ENCODE peak calls at places on chromosomes 3 and 15, in four cellular contexts. L is progenitor cell of endocrine pancreas, G is uterus, A is right lobe of liver. O is an unnamed sample.

GRCh38 chr3:151168269-151169094 is 34.5 kb downstream of the GPR171 start:
- DNase-seq in A (peak; percentile 89), L (peak; percentile 54), G (peak; percentile 56), O (peak; percentile 59)

GRCh38 chr15:42133892-42134502 is 22.4 kb downstream of the PLA2G4F start:
- DNase-seq in A (peak; percentile 64), G (no peak), L (no peak), O (peak; percentile 39)

GRCh38 chr3:85481411-85482192 is 522.8 kb downstream of the CADM2 start:
- DNase-seq in G (no peak), L (no peak), A (no peak), O (no peak)

GRCh38 chr15:31389576-31389975 is 62.9 kb downstream of the KLF13 start:
- DNase-seq in L (no peak), G (no peak), A (no peak), O (no peak)

GRCh38 chr15:41919954-41920538 is 26.2 kb upstream of the SPTBN5 start:
- DNase-seq in L (no peak), A (no peak), G (no peak), O (no peak)

GRCh38 chr15:84600331-84600686 is 500 bp upstream of the ZSCAN2 start:
- DNase-seq in G (peak; percentile 82), L (peak; percentile 26), A (peak; percentile 87), O (peak; percentile 56)

GRCh38 chr3:69892706-69893105 is 106.8 kb upstream of the SAMMSON start:
- DNase-seq in G (no peak), A (no peak), L (no peak), O (no peak)

GRCh38 chr15:40244961-40245523 is 6.2 kb downstream of the PAK6 start:
- DNase-seq in A (peak; percentile 10), L (no peak), G (no peak), O (no peak)

GRCh38 chr3:52053307-52054304 is 2.8 kb downstream of the DUSP7 start:
- DNase-seq in G (peak; percentile 54), L (no peak), A (no peak), O (no peak)

GRCh38 chr3:132034097-132034485 is 723 bp downstream of the CPNE4 start:
- DNase-seq in L (no peak), G (no peak), A (no peak), O (no peak)

GRCh38 chr15:62617741-62618140 is 424.8 kb upstream of the TPM1 start:
- DNase-seq in A (no peak), G (no peak), L (no peak), O (no peak)

GRCh38 chr15:59243622-59244021 is 37.0 kb downstream of the LDHAL6B start:
- DNase-seq in A (no peak), G (no peak), L (no peak), O (no peak)

GRCh38 chr3:62604301-62604700 is 231.0 kb upstream of the FEZF2 start:
- DNase-seq in L (no peak), A (no peak), G (no peak), O (no peak)

GRCh38 chr3:183987014-183987600 is 30.6 kb downstream of the ABCC5 start:
- DNase-seq in A (no peak), G (no peak), L (no peak), O (no peak)

GRCh38 chr3:183981990-183982658 is 35.6 kb downstream of the ABCC5 start:
- DNase-seq in G (no peak), L (no peak), A (no peak), O (no peak)

GRCh38 chr3:183984749-183985729 is 32.6 kb downstream of the ABCC5 start:
- DNase-seq in A (no peak), L (no peak), G (no peak), O (no peak)

GRCh38 chr3:183980408-183980807 is 37.3 kb downstream of the ABCC5 start:
- DNase-seq in A (no peak), L (no peak), G (peak; percentile 43), O (no peak)

DNA sequence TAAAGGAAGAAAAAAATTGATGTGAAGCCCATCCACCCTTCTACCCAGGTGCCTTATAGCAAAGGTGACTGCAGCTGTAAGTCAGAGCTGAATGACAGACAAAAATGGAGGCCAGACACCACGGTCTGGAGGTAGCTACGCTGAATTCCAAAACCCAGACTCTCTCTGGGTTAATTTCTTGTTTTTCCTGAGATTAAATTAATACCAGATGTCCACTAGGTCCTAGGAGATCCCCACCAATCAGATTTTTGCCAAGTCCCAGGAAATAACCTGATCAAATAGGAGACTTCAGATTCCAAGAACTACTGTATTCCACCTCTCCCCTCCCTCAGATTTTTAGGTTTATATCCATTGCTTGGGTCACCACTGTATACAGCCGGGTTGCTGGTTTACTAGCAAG is 33.3 kb downstream of the ABCC5 start:
- DNase-seq in G (no peak), L (no peak), A (no peak), O (no peak)
- TF ChIP-seq CTCF in G (no peak), L (no peak), A (no peak), O (no peak)

GRCh38 chr3:188349963-188350332 is 196.0 kb downstream of the LPP start:
- DNase-seq in G (no peak), L (no peak), A (no peak), O (no peak)

GRCh38 chr3:188350956-188351355 is 197.0 kb downstream of the LPP start:
- DNase-seq in A (no peak), G (no peak), L (no peak), O (no peak)

GRCh38 chr3:188348445-188349244 is 194.7 kb downstream of the LPP start:
- DNase-seq in G (peak; percentile 67), L (no peak), A (peak; percentile 41), O (no peak)

GRCh38 chr3:188351648-188352047 is 197.7 kb downstream of the LPP start:
- DNase-seq in A (no peak), L (no peak), G (no peak), O (no peak)

DNA sequence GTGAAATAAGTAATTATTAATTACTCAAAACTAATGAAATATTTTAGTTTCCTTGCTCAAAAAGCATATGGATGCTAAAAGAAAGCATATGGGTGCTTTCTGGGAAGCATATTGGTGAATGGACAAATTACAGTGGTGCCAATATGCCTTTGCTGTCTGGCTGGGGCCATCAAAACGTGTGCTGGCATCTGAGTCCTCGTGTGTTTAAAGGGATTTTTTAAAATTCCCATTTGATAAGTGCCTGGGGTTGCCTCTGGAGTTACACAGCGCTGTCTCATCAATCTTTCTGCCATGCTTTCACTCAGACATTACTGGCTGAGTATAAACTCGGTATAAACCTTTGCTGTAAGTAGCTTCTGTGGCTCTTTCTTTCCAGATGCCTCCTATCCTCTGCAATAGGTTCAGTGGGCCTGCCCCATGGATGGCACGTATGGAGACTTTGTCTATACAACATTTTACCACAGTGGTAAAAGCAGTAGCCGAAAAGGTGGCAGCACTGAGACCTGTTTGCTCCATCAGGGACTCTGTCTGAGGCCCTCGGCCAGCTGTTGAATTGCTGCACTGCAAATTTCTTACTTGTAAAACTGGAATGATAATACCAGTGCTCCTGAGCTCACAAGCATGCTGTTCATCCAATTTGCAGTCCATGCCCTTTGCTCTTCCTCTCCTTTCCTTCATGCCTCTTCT is 195.5 kb downstream of the LPP start:
- DNase-seq in A (no peak), G (no peak), L (no peak), O (no peak)
- TF ChIP-seq CTCF in A (no peak), G (no peak), L (no peak), O (no peak)

GRCh38 chr3:80734483-80734882 is 966.7 kb upstream of the ROBO1 start:
- DNase-seq in L (no peak), A (no peak), G (no peak), O (no peak)
- TF ChIP-seq CTCF in L (no peak), A (no peak), G (no peak), O (no peak)

GRCh38 chr3:58306662-58307286 is 454 bp downstream of the HTD2 start:
- DNase-seq in G (peak; percentile 54), A (peak; percentile 51), L (peak; percentile 15), O (no peak)
- TF ChIP-seq CTCF in G (no peak), A (no peak), L (no peak), O (no peak)

GRCh38 chr3:89315750-89316149 is 208.3 kb downstream of the EPHA3 start:
- DNase-seq in G (no peak), L (no peak), A (no peak), O (no peak)

GRCh38 chr3:89320186-89320585 is 212.8 kb downstream of the EPHA3 start:
- DNase-seq in A (no peak), L (no peak), G (no peak), O (no peak)

GRCh38 chr3:89312141-89312540 is 204.7 kb downstream of the EPHA3 start:
- DNase-seq in L (no peak), A (no peak), G (no peak), O (no peak)

DNA sequence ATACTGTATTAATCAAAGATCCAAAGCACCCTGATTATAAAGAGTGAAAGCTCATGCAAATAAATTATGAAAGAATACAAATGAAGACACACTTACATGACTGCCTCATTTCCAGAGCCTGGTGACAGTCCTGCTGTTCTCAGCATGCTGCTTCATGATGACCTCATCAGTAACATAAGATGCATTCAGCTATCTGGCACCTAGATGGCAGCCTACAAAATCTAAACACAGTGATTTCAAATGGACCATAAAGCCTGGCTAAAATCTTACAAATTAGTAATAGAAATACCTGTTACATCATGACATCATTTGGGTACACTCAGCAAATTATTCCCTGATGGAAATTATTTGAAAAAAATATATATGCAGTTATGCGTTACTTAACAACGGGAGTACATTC is 207.0 kb downstream of the EPHA3 start:
- DNase-seq in A (no peak), L (no peak), G (no peak), O (no peak)
- TF ChIP-seq CTCF in A (no peak), L (peak; percentile 40), G (no peak), O (peak; percentile 59)

GRCh38 chr3:50885070-50885469 is 210.3 kb downstream of the DOCK3 start:
- DNase-seq in L (no peak), A (no peak), G (no peak), O (no peak)

GRCh38 chr3:50890688-50891344 is 216.1 kb downstream of the DOCK3 start:
- DNase-seq in G (no peak), L (no peak), A (no peak), O (no peak)

GRCh38 chr3:50885491-50885890 is 210.8 kb downstream of the DOCK3 start:
- DNase-seq in A (no peak), L (no peak), G (no peak), O (no peak)
- TF ChIP-seq CTCF in A (no peak), L (peak; percentile 41), G (peak; percentile 20), O (peak; percentile 49)

GRCh38 chr3:129653019-129653418 is 46.5 kb upstream of the PLXND1 start:
- DNase-seq in A (no peak), L (no peak), G (no peak), O (no peak)

GRCh38 chr3:129654126-129654525 is 47.6 kb upstream of the PLXND1 start:
- DNase-seq in G (no peak), A (no peak), L (no peak), O (no peak)

GRCh38 chr3:129648331-129648730 is 41.9 kb upstream of the PLXND1 start:
- DNase-seq in L (no peak), G (no peak), A (no peak), O (no peak)

GRCh38 chr3:129650256-129650872 is 43.9 kb upstream of the PLXND1 start:
- DNase-seq in L (peak; percentile 39), G (peak; percentile 86), A (no peak), O (peak; percentile 57)

GRCh38 chr3:129651316-129652202 is 45.1 kb upstream of the PLXND1 start:
- DNase-seq in A (peak; percentile 32), L (no peak), G (peak; percentile 24), O (no peak)
- TF ChIP-seq CTCF in A (no peak), L (no peak), G (no peak), O (no peak)

DNA sequence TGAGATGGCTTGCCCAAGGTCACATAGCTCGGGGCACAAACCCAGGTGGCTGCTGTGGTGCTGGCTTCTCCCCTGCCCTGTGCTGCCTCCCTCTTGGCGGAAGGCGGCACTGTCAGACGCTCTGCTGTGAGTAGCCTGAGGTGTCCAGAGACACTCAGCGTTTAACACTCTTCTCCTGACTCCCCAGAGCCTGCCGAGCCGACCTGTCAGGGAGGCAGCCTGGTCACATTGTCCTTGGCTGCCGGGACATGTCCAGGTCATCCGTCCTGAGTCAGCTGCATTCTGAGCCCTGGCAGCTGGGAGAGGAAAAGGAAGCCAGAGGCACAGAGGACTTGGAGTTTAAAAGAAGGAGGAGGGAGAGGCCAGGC is 4.7 kb downstream of the LMAN1L start:
- DNase-seq in G (no peak), L (no peak), A (peak; percentile 62), O (no peak)
- TF ChIP-seq CTCF in G (no peak), L (no peak), A (peak; percentile 34), O (peak; percentile 54)

O was measured in neural crest cell.